ENCODE peak calls at places on chromosomes 11 and 22, in six cellular contexts. A is keratinocyte, V is psoas muscle, L is sigmoid colon, J is GM23338, H is hepatocyte. G is an unnamed sample. For H3K36me3 and H3K27me3, the result is how much of the 10 kb centered on the place peaks cover.

GRCh38 chr22:44159811-44160210 is 20.9 kb upstream of the PARVG start:
- DNase-seq in V (peak), A (no peak), H (no peak), J (no peak), L (no peak), G (no peak)

GRCh38 chr11:88352139-88352538 is 14.6 kb upstream of the CTSC start:
- DNase-seq in V (no peak), J (no peak), H (peak), L (no peak), A (no peak), G (no peak)

GRCh38 chr11:119315139-119316016 is 1.6 kb downstream of the MCAM start:
- DNase-seq in J (peak), V (no peak), L (peak), A (no peak), H (no peak), G (no peak)

GRCh38 chr11:59011672-59012071 is 72.4 kb downstream of the GLYATL1 start:
- DNase-seq in J (peak), H (no peak), L (no peak), V (no peak), A (no peak), G (no peak)

GRCh38 chr22:44325718-44326548 is 13.2 kb upstream of the SHISAL1 start:
- DNase-seq in H (no peak), V (no peak), L (no peak), A (no peak), J (no peak), G (no peak)

GRCh38 chr11:20351870-20352269 is 11.6 kb upstream of the HTATIP2 start:
- DNase-seq in L (no peak), H (no peak), J (no peak), A (no peak), V (no peak), G (no peak)

GRCh38 chr11:111707039-111707690 is 59.0 kb downstream of the PPP2R1B start:
- DNase-seq in V (peak), A (peak), H (peak), L (peak), J (no peak), G (no peak)

GRCh38 chr11:11407065-11407737 is 54.2 kb upstream of the CSNK2A3 start:
- DNase-seq in V (peak), A (no peak), J (no peak), L (peak), H (no peak), G (no peak)

GRCh38 chr11:36231300-36231699 is 57.9 kb downstream of the COMMD9 start:
- DNase-seq in H (peak), L (no peak), A (no peak), V (no peak), J (no peak), G (no peak)

GRCh38 chr11:74950374-74950969 is 1.4 kb downstream of the SPCS2 start:
- DNase-seq in V (no peak), L (no peak), H (no peak), J (no peak), A (no peak), G (no peak)

GRCh38 chr11:65849366-65849765 is 8.6 kb downstream of the CFL1 start:
- DNase-seq in V (no peak), J (peak), H (peak), A (no peak), L (no peak), G (no peak)

GRCh38 chr22:35777335-35777975 is 59.8 kb downstream of the APOL5 start:
- DNase-seq in H (no peak), A (peak), V (no peak), J (no peak), L (no peak), G (peak)

GRCh38 chr11:71139516-71140205 is 112.7 kb downstream of the SHANK2 start:
- DNase-seq in J (no peak), V (no peak), L (peak), H (peak), A (no peak), G (no peak)

GRCh38 chr11:9057032-9057431 is 34.4 kb downstream of the SCUBE2 start:
- DNase-seq in L (no peak), J (no peak), H (no peak), A (no peak), V (no peak), G (no peak)

GRCh38 chr11:83566948-83567347 is 280.8 kb upstream of the CCDC90B start:
- DNase-seq in J (no peak), L (no peak), H (peak), A (no peak), V (no peak), G (peak)

GRCh38 chr11:86570457-86570856 is 102.0 kb downstream of the ME3 start:
- DNase-seq in J (no peak), L (no peak), H (no peak), A (no peak), V (no peak), G (no peak)

GRCh38 chr11:129705341-129705740 is 110.3 kb upstream of the TMEM45B start:
- DNase-seq in L (no peak), J (no peak), V (no peak), A (peak), H (no peak), G (no peak)

GRCh38 chr22:28905433-28905832 is 22.1 kb downstream of the ZNRF3 start:
- DNase-seq in H (no peak), V (no peak), L (no peak), J (no peak), A (no peak), G (no peak)

GRCh38 chr11:82874646-82875523 is 25.3 kb downstream of the PRCP start:
- DNase-seq in A (no peak), L (no peak), H (no peak), J (no peak), V (no peak), G (no peak)

GRCh38 chr11:119584193-119585037 is 144.6 kb downstream of the NECTIN1 start:
- DNase-seq in H (peak), A (no peak), J (peak), L (peak), V (peak), G (peak)

GRCh38 chr22:44638966-44639739 is 62.9 kb upstream of the PRR5 start:
- DNase-seq in V (no peak), L (peak), H (peak), A (no peak), J (no peak), G (no peak)

GRCh38 chr22:39215430-39216142 is 29.2 kb downstream of the PDGFB start:
- DNase-seq in J (peak), A (no peak), V (no peak), H (no peak), L (peak), G (no peak)

GRCh38 chr11:72569966-72570892 is 104.0 kb downstream of the PDE2A start:
- DNase-seq in A (peak), J (no peak), L (no peak), V (no peak), H (peak), G (peak)

GRCh38 chr11:65077466-65077865 is 6.4 kb downstream of the CDCA5 start:
- DNase-seq in A (no peak), H (no peak), V (no peak), L (no peak), J (no peak), G (no peak)

GRCh38 chr11:123000721-123001120 is 19.1 kb upstream of the BSX start:
- DNase-seq in V (no peak), J (no peak), L (no peak), A (no peak), H (no peak), G (no peak)

GRCh38 chr11:98300777-98301176 is 720.0 kb upstream of the CNTN5 start:
- DNase-seq in H (no peak), L (no peak), A (no peak), J (no peak), V (no peak), G (no peak)

GRCh38 chr11:59668188-59668949 is 468 bp downstream of the PATL1 start:
- DNase-seq in H (peak), A (no peak), L (peak), J (peak), V (peak), G (no peak)

GRCh38 chr11:77158041-77158695 is 30.1 kb downstream of the MYO7A start:
- DNase-seq in J (no peak), L (no peak), H (no peak), A (no peak), V (peak), G (no peak)

GRCh38 chr11:126411971-126412381 is 56.5 kb downstream of the ST3GAL4 start:
- DNase-seq in H (no peak), A (no peak), V (peak), J (peak), L (no peak), G (no peak)
- TF ChIP-seq CTCF in H (peak), A (no peak), V (no peak), J (peak), L (no peak), G (peak)

GRCh38 chr11:116750070-116750718 is 22.6 kb downstream of the BUD13 start:
- DNase-seq in V (no peak), A (no peak), J (no peak), H (no peak), L (no peak), G (no peak)
- H3K36me3 ChIP-seq in V (half or more), A (under half), J (under half), H (under half), L (under half), G (under half)

GRCh38 chr22:19774628-19775027 is 14.1 kb downstream of the TBX1 start:
- DNase-seq in V (no peak), J (no peak), H (no peak), L (no peak), A (no peak), G (no peak)
- H3K27me3 ChIP-seq in V (under half), J (under half), H (half or more), L (under half), A (under half), G (under half)

GRCh38 chr11:70079691-70080090 is 1.6 kb downstream of the ANO1 start:
- DNase-seq in J (no peak), L (no peak), H (no peak), V (peak), A (no peak), G (no peak)

GRCh38 chr11:70084046-70084984 is 6.2 kb downstream of the ANO1 start:
- DNase-seq in L (no peak), V (peak), H (no peak), A (no peak), J (no peak), G (no peak)

GRCh38 chr11:70085815-70086769 is 8.0 kb downstream of the ANO1 start:
- DNase-seq in V (no peak), H (no peak), J (peak), A (no peak), L (no peak), G (no peak)

GRCh38 chr11:70080763-70081162 is 2.6 kb downstream of the ANO1 start:
- DNase-seq in L (no peak), A (peak), V (peak), H (peak), J (no peak), G (no peak)

GRCh38 chr11:70082829-70083228 is 4.7 kb downstream of the ANO1 start:
- DNase-seq in H (no peak), L (no peak), V (no peak), J (no peak), A (no peak), G (no peak)
- TF ChIP-seq CTCF in H (peak), L (no peak), V (no peak), J (peak), A (peak), G (peak)

GRCh38 chr11:63709336-63709735 is 28.0 kb downstream of the RTN3 start:
- DNase-seq in H (no peak), L (no peak), J (no peak), V (no peak), A (no peak), G (no peak)

GRCh38 chr11:63705526-63705925 is 24.2 kb downstream of the RTN3 start:
- DNase-seq in J (no peak), H (no peak), V (no peak), L (no peak), A (no peak), G (no peak)

GRCh38 chr11:63711838-63712237 is 30.5 kb downstream of the RTN3 start:
- DNase-seq in J (no peak), H (no peak), L (no peak), V (no peak), A (no peak), G (no peak)

GRCh38 chr11:63710476-63711217 is 29.3 kb downstream of the RTN3 start:
- DNase-seq in L (no peak), J (no peak), V (no peak), A (no peak), H (peak), G (no peak)

GRCh38 chr11:63708764-63709163 is 27.5 kb downstream of the RTN3 start:
- DNase-seq in H (no peak), L (no peak), A (no peak), V (no peak), J (no peak), G (no peak)
- H3K36me3 ChIP-seq in H (under half), L (under half), A (under half), V (under half), J (under half), G (under half)

DNA sequence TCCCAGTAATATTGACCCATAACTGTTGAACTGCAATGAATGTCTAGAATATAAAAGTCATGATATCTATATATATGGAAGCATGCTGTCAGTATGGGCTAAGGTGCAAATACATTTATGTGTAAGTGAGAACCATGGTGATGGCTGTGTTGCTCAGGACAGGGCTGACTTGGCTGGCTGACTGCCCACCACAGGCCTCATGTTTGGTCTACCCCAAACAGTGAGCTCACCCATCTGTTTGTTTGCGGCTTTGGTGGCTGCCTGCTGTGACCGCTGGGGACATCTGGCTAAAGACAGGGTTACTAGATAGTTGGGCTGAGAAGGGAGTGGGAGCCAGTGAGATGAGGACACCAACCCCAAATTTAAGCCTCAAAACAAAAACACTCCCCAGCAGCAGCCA is 6.3 kb downstream of the CD44 start:
- DNase-seq in V (peak), H (no peak), A (no peak), J (no peak), L (no peak), G (no peak)
- H3K27me3 ChIP-seq in V (under half), H (under half), A (under half), J (under half), L (under half), G (under half)

G was measured in kidney epithelial cell.